ENCODE peak calls at places on chromosomes 12 and 14, in eight cellular contexts. I, Y, A, J, T, B, V and L are unnamed samples.

GRCh38 chr12:71169286-71169685 is 11.5 kb upstream of the TSPAN8 start:
- DNase-seq in I (no peak), Y (no peak), A (no peak), J (no peak), T (no peak), B (no peak), V (no peak), L (no peak)

GRCh38 chr12:96454396-96454795 is 35.0 kb upstream of the CFAP54 start:
- DNase-seq in I (no peak), Y (no peak), A (no peak), J (no peak), T (no peak), B (no peak), V (no peak), L (no peak)

GRCh38 chr12:52539024-52539820 is 13.7 kb downstream of the KRT71 start:
- DNase-seq in I (no peak), Y (peak), A (no peak), J (peak), T (no peak), B (peak), V (no peak), L (no peak)

GRCh38 chr12:42056130-42056529 is 88.5 kb downstream of the GXYLT1 start:
- DNase-seq in I (no peak), Y (no peak), A (no peak), J (no peak), T (peak), B (no peak), V (no peak), L (no peak)

GRCh38 chr14:61512026-61512425 is 183.3 kb upstream of the HIF1A start:
- DNase-seq in I (no peak), Y (no peak), A (no peak), J (no peak), T (no peak), B (peak), V (no peak), L (no peak)

GRCh38 chr12:128259556-128260070 is 7.4 kb upstream of the TMEM132C start:
- DNase-seq in I (peak), Y (no peak), A (no peak), J (no peak), T (no peak), B (peak), V (no peak), L (peak)

GRCh38 chr14:58082011-58082410 is 70.0 kb downstream of the ARMH4 start:
- DNase-seq in I (no peak), Y (no peak), A (no peak), J (no peak), T (no peak), B (peak), V (no peak), L (no peak)

GRCh38 chr12:47841910-47842309 is 22.2 kb upstream of the HDAC7 start:
- DNase-seq in I (no peak), Y (no peak), A (no peak), J (no peak), T (no peak), B (no peak), V (no peak), L (no peak)

GRCh38 chr12:64066052-64066451 is 156.0 kb downstream of the KICS2 start:
- DNase-seq in I (no peak), Y (no peak), A (no peak), J (peak), T (no peak), B (peak), V (no peak), L (no peak)

GRCh38 chr12:132559652-132560420 is 50.5 kb downstream of the LRCOL1 start:
- DNase-seq in I (peak), Y (peak), A (no peak), J (peak), T (peak), B (peak), V (no peak), L (peak)

GRCh38 chr12:13208533-13209278 is 12.2 kb downstream of the EMP1 start:
- DNase-seq in I (no peak), Y (no peak), A (no peak), J (peak), T (no peak), B (peak), V (no peak), L (no peak)

GRCh38 chr12:2347137-2347843 is 294.5 kb downstream of the CACNA1C start:
- DNase-seq in I (no peak), Y (no peak), A (no peak), J (no peak), T (no peak), B (no peak), V (no peak), L (no peak)

GRCh38 chr12:28602760-28603638 is 412.7 kb downstream of the CCDC91 start:
- DNase-seq in I (no peak), Y (peak), A (no peak), J (no peak), T (no peak), B (no peak), V (no peak), L (no peak)

GRCh38 chr12:31235868-31236395 is 90.0 kb downstream of the SINHCAF start:
- DNase-seq in I (no peak), Y (no peak), A (no peak), J (no peak), T (no peak), B (no peak), V (no peak), L (no peak)

GRCh38 chr12:126772171-126772864 is 1494.7 kb upstream of the TMEM132C start:
- DNase-seq in I (peak), Y (peak), A (no peak), J (peak), T (no peak), B (no peak), V (peak), L (no peak)

GRCh38 chr12:87661770-87662402 is 367.3 kb downstream of the C12orf50 start:
- DNase-seq in I (no peak), Y (no peak), A (no peak), J (no peak), T (no peak), B (peak), V (no peak), L (no peak)

GRCh38 chr14:99687284-99688209 is 3.4 kb downstream of the CYP46A1 start:
- DNase-seq in I (no peak), Y (no peak), A (peak), J (no peak), T (no peak), B (no peak), V (no peak), L (no peak)